ENCODE peak calls at places on chromosomes 16 and 17, in five cellular contexts. One of them, this sample, is unnamed.

GRCh38 chr17:51869387-51869786 is 289.1 kb downstream of the CA10 start:
- DNase-seq in stomach: no peak
- DNase-seq in SK-N-SH: no peak
- DNase-seq in A549: peak
- DNase-seq in transverse colon: no peak
- DNase-seq in this sample: no peak

GRCh38 chr17:68302066-68302564 is 10.8 kb downstream of the ARSG start:
- DNase-seq in stomach: no peak
- DNase-seq in SK-N-SH: peak
- DNase-seq in A549: no peak
- DNase-seq in transverse colon: no peak
- DNase-seq in this sample: peak

GRCh38 chr17:41334385-41334784 is 16.2 kb downstream of the KRT33A start:
- DNase-seq in stomach: no peak
- DNase-seq in SK-N-SH: no peak
- DNase-seq in A549: no peak
- DNase-seq in transverse colon: no peak
- DNase-seq in this sample: no peak

GRCh38 chr16:67428146-67428731 is 2.7 kb upstream of the HSD11B2 start:
- DNase-seq in stomach: peak
- DNase-seq in SK-N-SH: peak
- DNase-seq in A549: peak
- DNase-seq in transverse colon: peak
- DNase-seq in this sample: peak

GRCh38 chr17:80794281-80795089 is 197.2 kb upstream of the CHMP6 start:
- DNase-seq in stomach: no peak
- DNase-seq in SK-N-SH: no peak
- DNase-seq in A549: no peak
- DNase-seq in transverse colon: no peak
- DNase-seq in this sample: no peak

GRCh38 chr16:30924086-30924714 is 828 bp downstream of the FBXL19 start:
- DNase-seq in stomach: no peak
- DNase-seq in SK-N-SH: peak
- DNase-seq in A549: no peak
- DNase-seq in transverse colon: peak
- DNase-seq in this sample: no peak

GRCh38 chr16:54121539-54122295 is 164.9 kb downstream of the IRX3 start:
- DNase-seq in stomach: no peak
- DNase-seq in SK-N-SH: no peak
- DNase-seq in A549: no peak
- DNase-seq in transverse colon: no peak
- DNase-seq in this sample: no peak

GRCh38 chr17:17564896-17565295 is 26.6 kb downstream of the PEMT start:
- DNase-seq in stomach: no peak
- DNase-seq in SK-N-SH: no peak
- DNase-seq in A549: no peak
- DNase-seq in transverse colon: no peak
- DNase-seq in this sample: no peak

GRCh38 chr17:33381201-33381600 is 88.1 kb upstream of the ASIC2 start:
- DNase-seq in stomach: no peak
- DNase-seq in SK-N-SH: no peak
- DNase-seq in A549: no peak
- DNase-seq in transverse colon: no peak
- DNase-seq in this sample: no peak

GRCh38 chr17:31437720-31438400 is 46.4 kb downstream of the RAB11FIP4 start:
- DNase-seq in stomach: no peak
- DNase-seq in SK-N-SH: no peak
- DNase-seq in A549: no peak
- DNase-seq in transverse colon: no peak
- DNase-seq in this sample: no peak

GRCh38 chr16:19744670-19745069 is 26.6 kb downstream of the IQCK start:
- DNase-seq in stomach: no peak
- DNase-seq in SK-N-SH: no peak
- DNase-seq in A549: no peak
- DNase-seq in transverse colon: no peak
- DNase-seq in this sample: no peak

GRCh38 chr17:49343273-49343672 is 18.8 kb downstream of the ZNF652 start:
- DNase-seq in stomach: no peak
- DNase-seq in SK-N-SH: no peak
- DNase-seq in A549: no peak
- DNase-seq in transverse colon: no peak
- DNase-seq in this sample: no peak

GRCh38 chr17:41975099-41976083 is 8.8 kb downstream of the CNP start:
- DNase-seq in stomach: no peak
- DNase-seq in SK-N-SH: no peak
- DNase-seq in A549: no peak
- DNase-seq in transverse colon: no peak
- DNase-seq in this sample: no peak

GRCh38 chr16:15041260-15042011 is 14.4 kb downstream of the NTAN1 start:
- DNase-seq in stomach: peak
- DNase-seq in SK-N-SH: no peak
- DNase-seq in A549: no peak
- DNase-seq in transverse colon: peak
- DNase-seq in this sample: peak

GRCh38 chr16:75282811-75283281 is 31.4 kb upstream of the BCAR1 start:
- DNase-seq in stomach: no peak
- DNase-seq in SK-N-SH: peak
- DNase-seq in A549: no peak
- DNase-seq in transverse colon: no peak
- DNase-seq in this sample: no peak

GRCh38 chr17:77613181-77613580 is 345.3 kb upstream of the TNRC6C start:
- DNase-seq in stomach: no peak
- DNase-seq in SK-N-SH: no peak
- DNase-seq in A549: no peak
- DNase-seq in transverse colon: no peak
- DNase-seq in this sample: no peak

GRCh38 chr16:87416826-87417471 is 24.8 kb downstream of the MAP1LC3B start:
- DNase-seq in stomach: no peak
- DNase-seq in SK-N-SH: peak
- DNase-seq in A549: peak
- DNase-seq in transverse colon: peak
- DNase-seq in this sample: no peak

GRCh38 chr16:75073551-75074414 is 42.8 kb downstream of the LDHD start:
- DNase-seq in stomach: no peak
- DNase-seq in SK-N-SH: no peak
- DNase-seq in A549: no peak
- DNase-seq in transverse colon: no peak
- DNase-seq in this sample: no peak

GRCh38 chr16:54374136-54374535 is 87.5 kb upstream of the IRX3 start:
- DNase-seq in stomach: no peak
- DNase-seq in SK-N-SH: no peak
- DNase-seq in A549: no peak
- DNase-seq in transverse colon: no peak
- DNase-seq in this sample: no peak

GRCh38 chr16:75099075-75099667 is 17.4 kb downstream of the LDHD start:
- DNase-seq in stomach: no peak
- DNase-seq in SK-N-SH: peak
- DNase-seq in A549: no peak
- DNase-seq in transverse colon: no peak
- DNase-seq in this sample: no peak

GRCh38 chr16:56551796-56552738 is 12.8 kb upstream of the MT4 start:
- DNase-seq in stomach: peak
- DNase-seq in SK-N-SH: no peak
- DNase-seq in A549: no peak
- DNase-seq in transverse colon: peak
- DNase-seq in this sample: no peak

GRCh38 chr16:58863042-58863441 is 128.9 kb upstream of the GOT2 start:
- DNase-seq in stomach: no peak
- DNase-seq in SK-N-SH: no peak
- DNase-seq in A549: no peak
- DNase-seq in transverse colon: no peak
- DNase-seq in this sample: no peak

GRCh38 chr16:4273858-4274291 is 1.1 kb upstream of the TFAP4 start:
- DNase-seq in stomach: peak
- DNase-seq in SK-N-SH: peak
- DNase-seq in A549: peak
- DNase-seq in transverse colon: peak
- DNase-seq in this sample: no peak

GRCh38 chr17:61583242-61583641 is 7.8 kb downstream of the NACA2 start:
- DNase-seq in stomach: no peak
- DNase-seq in SK-N-SH: peak
- DNase-seq in A549: peak
- DNase-seq in transverse colon: no peak
- DNase-seq in this sample: no peak

GRCh38 chr16:10577305-10578202 is 2.8 kb downstream of the EMP2 start:
- DNase-seq in stomach: no peak
- DNase-seq in SK-N-SH: peak
- DNase-seq in A549: no peak
- DNase-seq in transverse colon: peak
- DNase-seq in this sample: no peak

GRCh38 chr16:55506708-55507107 is 2.2 kb upstream of the LPCAT2 start:
- DNase-seq in stomach: no peak
- DNase-seq in SK-N-SH: no peak
- DNase-seq in A549: no peak
- DNase-seq in transverse colon: no peak
- DNase-seq in this sample: no peak

GRCh38 chr16:87412371-87412995 is 20.3 kb downstream of the MAP1LC3B start:
- DNase-seq in stomach: no peak
- DNase-seq in SK-N-SH: no peak
- DNase-seq in A549: no peak
- DNase-seq in transverse colon: no peak
- DNase-seq in this sample: no peak

GRCh38 chr17:30217054-30217453 is 18.4 kb downstream of the SLC6A4 start:
- DNase-seq in stomach: no peak
- DNase-seq in SK-N-SH: no peak
- DNase-seq in A549: no peak
- DNase-seq in transverse colon: no peak
- DNase-seq in this sample: no peak

DNA sequence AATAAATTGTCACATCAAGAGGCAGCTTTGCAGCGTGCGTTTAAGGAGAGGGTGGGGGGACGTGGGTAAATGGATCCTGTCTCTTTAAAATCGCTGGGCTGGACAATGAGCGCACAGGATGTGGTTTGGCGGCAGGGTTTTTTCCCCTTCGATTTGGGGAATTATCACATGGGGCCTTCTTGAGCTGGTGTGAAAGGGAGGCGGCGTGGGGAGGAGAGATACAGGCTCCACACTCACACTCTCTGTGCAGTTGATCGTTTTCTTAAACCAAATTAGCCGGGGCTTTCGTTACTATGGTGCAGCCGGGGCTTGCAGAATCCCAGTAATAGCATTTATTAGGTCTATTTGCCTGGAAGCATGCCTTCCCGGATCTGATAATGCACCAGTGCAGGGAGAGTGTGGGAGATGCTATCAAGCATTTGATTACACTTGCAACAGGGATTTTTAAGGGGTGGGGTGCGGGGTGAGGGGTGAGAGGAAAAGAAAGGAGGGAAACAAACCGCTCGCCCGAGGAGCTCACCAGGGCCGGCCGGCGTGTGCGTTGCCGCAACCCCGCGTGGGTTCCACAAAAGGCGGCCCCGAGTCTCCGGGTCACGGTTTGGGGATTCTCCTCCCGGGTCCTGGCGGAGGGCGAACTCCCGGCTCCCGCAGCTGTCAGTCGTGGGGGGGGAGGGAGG is 58.9 kb upstream of the GSE1 start:
- DNase-seq in stomach: peak
- DNase-seq in SK-N-SH: peak
- DNase-seq in A549: peak
- DNase-seq in transverse colon: peak
- DNase-seq in this sample: peak
- TF ChIP-seq EP300 in stomach: no peak
- TF ChIP-seq EP300 in SK-N-SH: peak
- TF ChIP-seq EP300 in A549: no peak
- TF ChIP-seq EP300 in transverse colon: no peak
- TF ChIP-seq EP300 in this sample: no peak

GRCh38 chr16:9484901-9485300 is 393.5 kb downstream of the HAPSTR1 start:
- DNase-seq in stomach: no peak
- DNase-seq in SK-N-SH: no peak
- DNase-seq in A549: no peak
- DNase-seq in transverse colon: no peak
- DNase-seq in this sample: no peak

GRCh38 chr16:9484436-9484835 is 393.0 kb downstream of the HAPSTR1 start:
- DNase-seq in stomach: no peak
- DNase-seq in SK-N-SH: no peak
- DNase-seq in A549: no peak
- DNase-seq in transverse colon: no peak
- DNase-seq in this sample: no peak

GRCh38 chr16:9495824-9496223 is 404.4 kb downstream of the HAPSTR1 start:
- DNase-seq in stomach: no peak
- DNase-seq in SK-N-SH: no peak
- DNase-seq in A549: no peak
- DNase-seq in transverse colon: no peak
- DNase-seq in this sample: no peak

DNA sequence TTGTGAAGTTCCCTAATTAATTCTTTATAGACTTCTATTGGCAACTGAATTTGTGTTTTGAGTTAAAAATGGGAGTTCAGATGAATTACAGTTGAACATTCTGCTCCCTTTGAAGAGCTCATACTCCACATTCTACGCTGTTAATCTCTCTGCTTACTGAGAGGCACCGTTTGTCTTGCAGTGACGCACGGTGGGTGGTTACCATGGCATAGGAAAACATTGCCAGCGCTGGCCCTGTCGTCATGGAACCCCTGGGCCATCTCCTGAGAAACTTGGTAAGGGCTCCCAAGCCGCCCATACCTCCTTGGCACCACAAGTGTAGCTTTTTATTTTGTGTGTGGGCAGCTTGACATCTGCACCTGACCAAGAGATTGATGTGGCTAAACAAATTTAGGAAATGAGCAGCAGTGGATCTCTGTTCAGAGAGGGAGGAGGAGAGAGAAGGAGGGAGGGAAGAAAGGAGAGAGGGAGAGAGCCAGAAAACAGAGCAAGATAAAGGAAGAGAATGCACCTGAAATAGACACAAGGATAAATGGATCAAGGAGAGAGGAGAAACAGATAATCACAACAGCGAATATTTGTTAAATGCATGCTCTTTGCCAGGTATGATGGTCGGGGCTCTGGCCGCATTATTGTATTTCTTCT is 398.5 kb downstream of the HAPSTR1 start:
- DNase-seq in stomach: no peak
- DNase-seq in SK-N-SH: no peak
- DNase-seq in A549: peak
- DNase-seq in transverse colon: peak
- DNase-seq in this sample: no peak
- TF ChIP-seq EP300 in stomach: peak
- TF ChIP-seq EP300 in SK-N-SH: no peak
- TF ChIP-seq EP300 in A549: no peak
- TF ChIP-seq EP300 in transverse colon: peak
- TF ChIP-seq EP300 in this sample: no peak

GRCh38 chr16:50282955-50283631 is 16.7 kb downstream of the ADCY7 start:
- DNase-seq in stomach: no peak
- DNase-seq in SK-N-SH: no peak
- DNase-seq in A549: no peak
- DNase-seq in transverse colon: no peak
- DNase-seq in this sample: no peak
- TF ChIP-seq EP300 in stomach: no peak
- TF ChIP-seq EP300 in SK-N-SH: no peak
- TF ChIP-seq EP300 in A549: no peak
- TF ChIP-seq EP300 in transverse colon: no peak
- TF ChIP-seq EP300 in this sample: no peak

DNA sequence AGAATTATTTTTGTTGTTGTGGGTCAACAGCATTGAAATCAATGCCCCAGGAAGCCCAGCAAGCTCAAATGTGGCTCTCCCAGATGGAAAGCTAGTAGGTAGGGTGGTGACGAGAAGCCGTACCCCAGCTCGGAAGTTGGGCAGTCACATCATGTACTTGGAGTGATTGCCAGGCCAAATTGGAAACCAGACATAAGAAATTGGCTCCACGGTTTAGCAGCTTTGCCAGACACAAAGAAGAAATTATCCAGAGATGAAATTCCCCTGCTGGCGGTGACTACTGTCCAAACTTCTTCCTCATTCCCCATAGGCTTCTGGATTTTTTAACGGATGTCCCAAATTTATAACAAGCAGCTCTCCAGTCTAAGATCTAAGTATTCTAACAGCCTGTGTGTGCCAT is 95.9 kb downstream of the OR1D5 start:
- DNase-seq in stomach: no peak
- DNase-seq in SK-N-SH: no peak
- DNase-seq in A549: no peak
- DNase-seq in transverse colon: no peak
- DNase-seq in this sample: no peak
- TF ChIP-seq EP300 in stomach: peak
- TF ChIP-seq EP300 in SK-N-SH: peak
- TF ChIP-seq EP300 in A549: no peak
- TF ChIP-seq EP300 in transverse colon: peak
- TF ChIP-seq EP300 in this sample: no peak

This sample was measured in tibial nerve.